ENCODE peak calls at places on chromosome 14, in ten cellular contexts. I is amniotic stem cell; V is A172; O is Daoy; C is NAMALWA; Y is T1000; E is activated CD4-positive, alpha-beta T cell treated with anti-CD3 and anti-CD28 coated beads for 48 hours; R is NCI-H2081; M is Caki2; F is NCI-H345. T is an unnamed sample.

GRCh38 chr14:93953263-93953662 is 23.1 kb downstream of the ASB2 start:
- DNase-seq in F (no peak), Y (no peak), R (no peak), V (no peak), I (no peak), C (no peak), O (no peak), E (no peak), M (no peak), T (no peak)

GRCh38 chr14:93231129-93231979 is 24.3 kb downstream of the UBR7 start:
- DNase-seq in E (no peak), I (no peak), C (no peak), O (peak), V (no peak), Y (no peak), F (peak), M (no peak), R (no peak), T (no peak)

GRCh38 chr14:50173891-50174290 is 57.5 kb downstream of the SOS2 start:
- DNase-seq in I (no peak), F (no peak), E (no peak), C (no peak), M (no peak), Y (no peak), R (no peak), V (peak), O (no peak), T (no peak)

GRCh38 chr14:106586098-106586704 is 1059.8 kb downstream of the TMEM121 start:
- DNase-seq in E (peak), O (peak), Y (no peak), I (no peak), V (no peak), M (no peak), R (no peak), F (peak), C (peak), T (no peak)

GRCh38 chr14:101112351-101113107 is 209.0 kb upstream of the RTL1 start:
- DNase-seq in O (peak), E (no peak), V (no peak), C (no peak), Y (no peak), F (peak), M (no peak), I (no peak), R (no peak), T (no peak)

GRCh38 chr14:49512147-49512551 is 74.0 kb downstream of the RPS29 start:
- DNase-seq in I (peak), M (peak), Y (peak), R (no peak), E (no peak), F (no peak), O (peak), V (peak), C (no peak), T (no peak)

GRCh38 chr14:89123851-89124250 is 293.2 kb downstream of the FOXN3 start:
- DNase-seq in F (no peak), Y (no peak), V (no peak), I (no peak), O (no peak), R (no peak), M (no peak), C (no peak), E (no peak), T (no peak)

GRCh38 chr14:54579606-54580005 is 12.7 kb downstream of the SAMD4A start:
- DNase-seq in R (no peak), F (no peak), C (no peak), V (no peak), E (no peak), O (no peak), I (no peak), M (no peak), Y (no peak), T (no peak)

GRCh38 chr14:25042362-25043299 is 7.3 kb downstream of the STXBP6 start:
- DNase-seq in M (peak), R (no peak), F (peak), E (no peak), Y (no peak), I (no peak), C (no peak), V (peak), O (peak), T (peak)

GRCh38 chr14:20631821-20632389 is 9.6 kb downstream of the OR6S1 start:
- DNase-seq in C (peak), O (peak), E (no peak), F (no peak), I (peak), Y (no peak), M (peak), V (peak), R (no peak), T (no peak)

GRCh38 chr14:33592298-33592697 is 358.6 kb downstream of the EGLN3 start:
- DNase-seq in M (no peak), I (no peak), O (peak), F (no peak), Y (peak), C (no peak), V (peak), R (no peak), E (no peak), T (no peak)

GRCh38 chr14:100107236-100107635 is 42.0 kb downstream of the EVL start:
- DNase-seq in I (no peak), E (no peak), R (no peak), Y (no peak), C (no peak), V (no peak), O (no peak), F (no peak), M (no peak), T (no peak)

GRCh38 chr14:31084385-31084784 is 58.2 kb upstream of the STRN3 start:
- DNase-seq in E (no peak), I (no peak), C (peak), R (no peak), O (no peak), V (no peak), F (no peak), Y (no peak), M (no peak), T (no peak)

GRCh38 chr14:43003845-43004244 is 1397.2 kb downstream of the LRFN5 start:
- DNase-seq in E (no peak), C (no peak), I (no peak), Y (no peak), O (no peak), M (no peak), F (no peak), V (peak), R (no peak), T (no peak)

T was measured in Kasumi-1.